ENCODE peak calls at places on chromosomes 13 and 19, in four cellular contexts. S is heart right ventricle, X is astrocyte, F is mucosa of descending colon. M is an unnamed sample.

GRCh38 chr19:49475995-49476880 is 2.2 kb downstream of the FLT3LG start:
- DNase-seq in S (no peak), F (peak), X (no peak), M (peak)

GRCh38 chr19:6059996-6060599 is 50.2 kb downstream of the RFX2 start:
- DNase-seq in X (no peak), F (no peak), S (no peak), M (no peak)

GRCh38 chr19:4807188-4807587 is 15.7 kb downstream of the FEM1A start:
- DNase-seq in F (no peak), S (no peak), X (no peak), M (no peak)

GRCh38 chr13:108214511-108215383 is 589 bp downstream of the LIG4 start:
- DNase-seq in S (peak), F (peak), X (no peak), M (no peak)

GRCh38 chr19:44657211-44657921 is 13.7 kb downstream of the PVR start:
- DNase-seq in S (peak), X (peak), F (peak), M (peak)

GRCh38 chr13:42893346-42893745 is 98.7 kb downstream of the EPSTI1 start:
- DNase-seq in F (no peak), S (no peak), X (peak), M (peak)

GRCh38 chr13:91361755-91362271 is 14.3 kb downstream of the MIR17HG start:
- DNase-seq in S (no peak), X (no peak), F (no peak), M (no peak)

GRCh38 chr19:15551183-15552004 is 43.1 kb downstream of the CYP4F22 start:
- DNase-seq in X (no peak), S (no peak), F (peak), M (peak)

GRCh38 chr13:75101997-75102720 is 379.8 kb downstream of the TBC1D4 start:
- DNase-seq in S (no peak), X (peak), F (no peak), M (peak)

GRCh38 chr19:11378319-11379189 is 4.1 kb downstream of the SWSAP1 start:
- DNase-seq in X (peak), F (peak), S (peak), M (peak)

GRCh38 chr19:37506387-37507166 is at the start of gene ZNF793:
- DNase-seq in S (peak), F (peak), X (peak), M (peak)

DNA sequence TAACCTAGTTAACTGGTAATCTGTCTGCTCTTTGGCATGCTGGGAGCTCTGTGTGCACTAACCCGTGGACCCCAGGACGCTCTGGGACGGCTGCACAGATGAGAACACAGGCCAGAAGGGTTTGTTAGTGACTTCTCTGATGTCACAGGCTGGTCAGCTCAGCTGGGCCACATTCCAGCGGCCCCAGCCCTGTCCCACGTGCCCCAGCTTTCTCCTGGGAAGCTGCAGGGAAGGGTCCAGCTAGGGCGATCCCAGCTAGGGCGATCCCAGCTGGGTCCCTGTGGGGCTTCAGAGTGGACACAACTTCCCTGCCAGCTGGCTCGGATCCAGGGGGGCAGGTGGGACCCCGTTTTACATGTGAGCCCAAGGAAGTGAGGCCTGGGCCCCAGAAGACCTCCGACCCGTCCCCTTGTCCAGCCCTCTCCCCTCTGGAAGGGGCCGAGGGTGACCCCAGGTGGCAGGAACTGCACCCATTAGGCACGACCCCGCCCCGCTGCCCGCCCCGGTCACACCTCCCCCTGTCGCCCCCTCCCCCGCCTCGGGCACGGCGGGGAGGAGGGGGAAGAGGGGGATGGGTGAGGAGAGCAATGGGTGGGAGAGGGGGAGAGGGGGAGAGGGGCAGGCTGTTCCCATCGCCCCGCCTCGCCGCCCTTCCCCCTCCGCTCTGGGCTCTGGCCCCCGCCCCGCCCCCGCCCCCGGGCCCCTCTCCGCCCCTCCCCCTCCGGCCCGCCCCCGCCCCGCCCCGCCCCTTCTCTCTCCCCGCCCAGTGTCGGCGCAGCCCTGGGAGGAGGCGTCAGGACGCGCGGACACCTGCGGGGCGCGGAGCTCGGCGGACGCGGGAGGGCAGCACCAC is 75.2 kb upstream of the MCF2L start:
- DNase-seq in F (peak), S (no peak), X (no peak), M (peak)
- H3K4me3 ChIP-seq in F (no peak), S (peak), X (no peak), M (peak)

GRCh38 chr13:76759877-76760276 is 126.3 kb downstream of the KCTD12 start:
- DNase-seq in X (peak), S (no peak), F (no peak), M (peak)

GRCh38 chr13:76764429-76764828 is 121.8 kb downstream of the KCTD12 start:
- DNase-seq in X (no peak), S (peak), F (no peak), M (peak)

GRCh38 chr13:76762731-76763130 is 123.5 kb downstream of the KCTD12 start:
- DNase-seq in F (no peak), S (no peak), X (no peak), M (peak)

GRCh38 chr13:76769238-76769859 is 116.9 kb downstream of the KCTD12 start:
- DNase-seq in F (no peak), S (no peak), X (peak), M (no peak)

GRCh38 chr13:76764916-76765315 is 121.3 kb downstream of the KCTD12 start:
- DNase-seq in X (no peak), F (no peak), S (no peak), M (no peak)
- TF ChIP-seq CTCF in X (no peak), F (no peak), S (no peak), M (no peak)

GRCh38 chr13:113493315-113493951 is 2.9 kb upstream of the DCUN1D2 start:
- DNase-seq in X (peak), F (no peak), S (no peak), M (peak)
- H3K4me3 ChIP-seq in X (peak), F (no peak), S (peak), M (peak)

GRCh38 chr19:42079886-42080763 is 4.2 kb downstream of the ZNF574 start:
- DNase-seq in X (no peak), F (no peak), S (no peak), M (no peak)

GRCh38 chr19:42078538-42079275 is 2.7 kb downstream of the ZNF574 start:
- DNase-seq in S (no peak), F (no peak), X (no peak), M (no peak)

GRCh38 chr19:42078058-42078457 is 2.1 kb downstream of the ZNF574 start:
- DNase-seq in X (no peak), S (no peak), F (no peak), M (no peak)

GRCh38 chr19:42080764-42081375 is 4.9 kb downstream of the ZNF574 start:
- DNase-seq in F (peak), X (no peak), S (no peak), M (no peak)

DNA sequence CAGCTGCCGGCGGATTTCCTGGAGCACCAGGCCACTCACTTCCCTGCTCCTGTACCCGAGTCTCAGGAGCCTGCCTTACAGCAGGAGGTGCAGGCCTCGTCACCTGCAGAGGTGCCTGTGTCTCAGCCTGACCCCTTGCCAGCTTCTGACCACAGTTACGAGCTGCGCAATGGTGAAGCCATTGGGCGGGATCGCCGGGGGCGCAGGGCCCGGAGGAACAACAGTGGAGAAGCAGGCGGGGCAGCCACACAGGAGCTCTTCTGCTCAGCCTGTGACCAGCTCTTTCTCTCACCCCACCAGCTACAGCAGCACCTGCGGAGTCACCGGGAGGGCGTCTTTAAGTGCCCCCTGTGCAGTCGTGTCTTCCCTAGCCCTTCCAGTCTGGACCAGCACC is 3.3 kb downstream of the ZNF574 start:
- DNase-seq in S (no peak), X (no peak), F (no peak), M (no peak)
- TF ChIP-seq CTCF in S (no peak), X (no peak), F (no peak), M (no peak)

GRCh38 chr13:46622918-46623256 is 69.9 kb downstream of the LRCH1 start:
- DNase-seq in X (peak), F (no peak), S (peak), M (peak)
- H3K4me3 ChIP-seq in X (no peak), F (no peak), S (no peak), M (no peak)

GRCh38 chr19:18790566-18791314 is at the start of gene COMP:
- DNase-seq in F (no peak), X (no peak), S (no peak), M (no peak)
- TF ChIP-seq CTCF in F (no peak), X (no peak), S (no peak), M (no peak)

GRCh38 chr13:41304551-41304950 is 6.5 kb upstream of the NAA16 start:
- DNase-seq in S (no peak), F (no peak), X (no peak), M (no peak)

GRCh38 chr13:41308241-41308640 is 2.8 kb upstream of the NAA16 start:
- DNase-seq in F (no peak), X (peak), S (no peak), M (no peak)

GRCh38 chr13:41310963-41311606 is at the start of gene NAA16:
- DNase-seq in X (peak), F (peak), S (peak), M (peak)

GRCh38 chr13:41302743-41303142 is 8.3 kb upstream of the NAA16 start:
- DNase-seq in F (no peak), S (no peak), X (no peak), M (no peak)

DNA sequence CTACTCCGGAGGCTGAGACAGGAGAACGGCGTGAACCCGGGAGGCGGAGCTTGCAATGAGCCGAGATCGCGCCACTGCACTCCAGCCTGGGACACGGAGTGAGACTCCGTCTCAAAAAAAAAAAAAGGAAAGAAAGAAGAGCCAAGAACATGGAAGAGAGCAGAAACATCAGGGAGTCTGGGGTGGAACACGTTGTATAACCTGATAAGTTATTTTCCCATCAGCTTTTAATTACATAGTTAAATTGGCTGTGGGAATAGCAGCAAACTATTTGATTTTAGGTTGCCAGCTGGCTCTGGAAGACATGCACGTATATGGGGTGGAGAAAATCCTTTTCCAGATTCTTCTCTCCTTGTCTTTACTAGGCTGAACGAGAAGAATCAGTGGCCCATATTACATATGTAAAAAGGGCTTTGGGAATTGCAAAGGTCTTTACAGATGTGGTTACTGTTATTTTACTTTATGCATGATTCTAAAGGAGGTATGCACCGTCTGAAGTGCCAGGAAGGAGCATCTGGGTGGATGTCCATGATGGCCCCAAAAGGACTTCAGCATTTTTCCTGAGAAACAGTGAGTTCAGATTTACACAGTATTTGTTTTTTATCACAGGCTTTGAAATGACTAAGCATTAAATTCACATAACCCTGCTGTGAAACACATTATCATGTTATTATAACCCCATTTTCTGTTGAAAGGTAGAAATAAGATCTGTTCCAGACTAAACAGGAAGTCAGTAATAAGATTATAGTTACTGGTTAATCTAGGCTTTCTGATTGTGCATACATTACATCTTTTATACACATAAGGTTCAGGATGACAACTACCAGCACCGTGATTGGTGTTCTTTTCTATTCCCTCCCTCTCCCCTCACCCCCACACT is 4.6 kb upstream of the NAA16 start:
- DNase-seq in F (no peak), S (no peak), X (peak), M (no peak)
- H3K4me3 ChIP-seq in F (no peak), S (no peak), X (no peak), M (no peak)

DNA sequence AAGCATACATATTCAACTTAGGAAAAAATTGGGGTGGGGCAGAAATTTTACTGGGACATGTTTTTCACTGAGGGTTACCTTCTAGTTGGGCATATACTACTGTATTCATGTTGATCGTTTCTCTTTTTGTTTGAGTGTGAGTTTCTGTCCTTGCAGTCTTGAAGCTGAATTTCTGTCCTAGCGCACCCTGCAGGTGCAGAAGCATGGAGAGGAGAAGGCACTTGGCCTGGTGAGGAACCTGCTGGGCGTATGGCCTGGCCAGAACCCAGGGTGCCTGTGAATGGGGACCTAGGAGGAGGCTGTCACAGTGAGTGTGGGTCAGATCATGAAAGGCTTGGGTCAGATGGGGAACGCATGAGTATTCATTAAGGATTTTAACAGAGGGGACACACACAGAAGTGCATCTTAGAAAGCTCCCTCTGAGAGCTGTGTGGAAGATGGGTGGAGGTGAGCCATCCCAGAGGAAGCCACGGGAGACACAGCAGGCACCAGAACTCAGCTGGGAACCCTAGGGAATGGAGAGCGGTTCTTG is 36.8 kb downstream of the SERP2 start:
- DNase-seq in S (no peak), F (no peak), X (no peak), M (no peak)
- TF ChIP-seq CTCF in S (no peak), F (no peak), X (no peak), M (no peak)

M was measured in fibroblast of pulmonary artery.